ENCODE peak calls at places on chromosome 4, in six cellular contexts. L is NCI-H345, B is endodermal cell, T is posterior vena cava, X is GM23248, Z is left colon. M is an unnamed sample.

GRCh38 chr4:81580346-81581013 is 108.8 kb upstream of the RASGEF1B start:
- DNase-seq in L (no peak), X (no peak), Z (no peak), B (no peak), T (no peak), M (peak)

GRCh38 chr4:148692242-148692641 is 250.0 kb upstream of the NR3C2 start:
- DNase-seq in B (no peak), T (no peak), Z (peak), X (no peak), L (no peak), M (no peak)

GRCh38 chr4:190019023-190019858 is 7.8 kb downstream of the FRG2 start:
- DNase-seq in L (no peak), T (peak), B (peak), Z (no peak), X (peak), M (peak)

GRCh38 chr4:112284166-112284565 is 1.5 kb downstream of the TIFA start:
- DNase-seq in X (peak), T (no peak), L (no peak), Z (peak), B (no peak), M (no peak)

GRCh38 chr4:26252349-26252748 is 68.5 kb upstream of the RBPJ start:
- DNase-seq in T (no peak), X (peak), B (no peak), Z (no peak), L (no peak), M (no peak)

GRCh38 chr4:176478076-176478475 is 158.3 kb downstream of the SPCS3 start:
- DNase-seq in B (no peak), T (no peak), L (no peak), Z (no peak), X (peak), M (no peak)

GRCh38 chr4:7301126-7301785 is 108.9 kb downstream of the SORCS2 start:
- DNase-seq in L (no peak), T (no peak), Z (no peak), B (no peak), X (no peak), M (no peak)

GRCh38 chr4:88623097-88623496 is 30.8 kb downstream of the HERC3 start:
- DNase-seq in L (no peak), B (no peak), T (no peak), Z (no peak), X (peak), M (no peak)

GRCh38 chr4:114598191-114599121 is at the start of gene UGT8:
- DNase-seq in B (peak), L (peak), X (peak), T (peak), Z (peak), M (peak)

GRCh38 chr4:186999676-187000075 is 276.0 kb upstream of the FAT1 start:
- DNase-seq in L (no peak), T (no peak), X (peak), Z (no peak), B (no peak), M (no peak)

GRCh38 chr4:108644237-108644636 is 6.2 kb upstream of the OSTC start:
- DNase-seq in T (no peak), Z (no peak), X (peak), L (no peak), B (no peak), M (no peak)

GRCh38 chr4:112898357-112899141 is 150.9 kb upstream of the ANK2 start:
- DNase-seq in B (no peak), X (peak), T (no peak), Z (no peak), L (no peak), M (no peak)

GRCh38 chr4:9898596-9899345 is 117.3 kb downstream of the DRD5 start:
- DNase-seq in X (peak), L (no peak), B (peak), T (no peak), Z (peak), M (no peak)

GRCh38 chr4:184644553-184645307 is 4.5 kb downstream of the CASP3 start:
- DNase-seq in L (no peak), B (no peak), T (no peak), Z (no peak), X (peak), M (no peak)

GRCh38 chr4:83618431-83618830 is 82.5 kb downstream of the GPAT3 start:
- DNase-seq in L (no peak), B (no peak), T (no peak), X (peak), Z (peak), M (no peak)

GRCh38 chr4:182448281-182449151 is 205.3 kb downstream of the TENM3 start:
- DNase-seq in B (peak), T (peak), Z (peak), X (peak), L (peak), M (peak)

GRCh38 chr4:99809326-99809725 is 7.3 kb upstream of the DAPP1 start:
- DNase-seq in T (no peak), B (no peak), L (no peak), Z (no peak), X (no peak), M (no peak)

GRCh38 chr4:113784497-113785254 is 23.1 kb upstream of the CAMK2D start:
- DNase-seq in T (no peak), L (no peak), X (peak), B (no peak), Z (no peak), M (no peak)

GRCh38 chr4:177008836-177009501 is 216.2 kb upstream of the VEGFC start:
- DNase-seq in Z (no peak), X (no peak), T (no peak), L (no peak), B (no peak), M (no peak)

GRCh38 chr4:142404191-142404611 is 441.9 kb downstream of the INPP4B start:
- DNase-seq in B (no peak), L (no peak), T (no peak), X (peak), Z (no peak), M (no peak)

GRCh38 chr4:127606823-127607222 is 25.9 kb upstream of the INTU start:
- DNase-seq in X (no peak), L (peak), T (no peak), Z (no peak), B (no peak), M (no peak)

GRCh38 chr4:54077812-54078211 is 13.4 kb upstream of the CHIC2 start:
- DNase-seq in Z (no peak), L (no peak), B (no peak), X (peak), T (no peak), M (no peak)

GRCh38 chr4:159002950-159003349 is 99.9 kb upstream of the RAPGEF2 start:
- DNase-seq in X (peak), L (no peak), T (no peak), Z (no peak), B (no peak), M (no peak)

GRCh38 chr4:7978489-7978888 is 38.8 kb upstream of the AFAP1 start:
- DNase-seq in Z (peak), T (no peak), L (no peak), B (no peak), X (no peak), M (no peak)

GRCh38 chr4:184392321-184392720 is 82.0 kb downstream of the IRF2 start:
- DNase-seq in T (no peak), L (no peak), Z (no peak), X (no peak), B (no peak), M (no peak)

GRCh38 chr4:37482236-37482635 is 203.9 kb downstream of the RELL1 start:
- DNase-seq in B (no peak), T (no peak), L (no peak), X (no peak), Z (no peak), M (no peak)

M was measured in spleen.